ENCODE peak calls at places on chromosomes 6 and 20, in six cellular contexts. One of them, this sample, is unnamed.

GRCh38 chr20:62480318-62480717 is 4.5 kb upstream of the GATA5 start:
- DNase-seq in A172: no peak
- DNase-seq in AG08396: no peak
- DNase-seq in tibial artery: no peak
- DNase-seq in central memory CD4-positive, alpha-beta T cell: no peak
- DNase-seq in effector CD4-positive, alpha-beta T cell: no peak
- DNase-seq in this sample: no peak

GRCh38 chr6:98980814-98981213 is 33.1 kb upstream of the FBXL4 start:
- DNase-seq in A172: no peak
- DNase-seq in AG08396: no peak
- DNase-seq in tibial artery: no peak
- DNase-seq in central memory CD4-positive, alpha-beta T cell: no peak
- DNase-seq in effector CD4-positive, alpha-beta T cell: no peak
- DNase-seq in this sample: no peak

GRCh38 chr20:41086402-41087324 is 50.7 kb upstream of the PLCG1 start:
- DNase-seq in A172: no peak
- DNase-seq in AG08396: no peak
- DNase-seq in tibial artery: no peak
- DNase-seq in central memory CD4-positive, alpha-beta T cell: no peak
- DNase-seq in effector CD4-positive, alpha-beta T cell: no peak
- DNase-seq in this sample: no peak

GRCh38 chr6:131766631-131767030 is 41.2 kb upstream of the ENPP1 start:
- DNase-seq in A172: no peak
- DNase-seq in AG08396: no peak
- DNase-seq in tibial artery: no peak
- DNase-seq in central memory CD4-positive, alpha-beta T cell: no peak
- DNase-seq in effector CD4-positive, alpha-beta T cell: no peak
- DNase-seq in this sample: no peak

GRCh38 chr6:21653902-21654301 is 60.4 kb downstream of the SOX4 start:
- DNase-seq in A172: no peak
- DNase-seq in AG08396: no peak
- DNase-seq in tibial artery: no peak
- DNase-seq in central memory CD4-positive, alpha-beta T cell: no peak
- DNase-seq in effector CD4-positive, alpha-beta T cell: no peak
- DNase-seq in this sample: no peak

GRCh38 chr20:327946-328563 is 2.7 kb downstream of the SOX12 start:
- DNase-seq in A172: no peak
- DNase-seq in AG08396: no peak
- DNase-seq in tibial artery: no peak
- DNase-seq in central memory CD4-positive, alpha-beta T cell: no peak
- DNase-seq in effector CD4-positive, alpha-beta T cell: no peak
- DNase-seq in this sample: no peak

GRCh38 chr6:32439708-32440214 is at the start of gene HLA-DRA:
- DNase-seq in A172: peak; percentile 52
- DNase-seq in AG08396: peak; percentile 55
- DNase-seq in tibial artery: no peak
- DNase-seq in central memory CD4-positive, alpha-beta T cell: peak; percentile 60
- DNase-seq in effector CD4-positive, alpha-beta T cell: peak; percentile 19
- DNase-seq in this sample: peak; percentile 66

GRCh38 chr6:43972915-43973304 is 154.3 kb downstream of the MRPL14 start:
- DNase-seq in A172: peak; percentile 60
- DNase-seq in AG08396: peak; percentile 77
- DNase-seq in tibial artery: peak; percentile 75
- DNase-seq in central memory CD4-positive, alpha-beta T cell: no peak
- DNase-seq in effector CD4-positive, alpha-beta T cell: no peak
- DNase-seq in this sample: peak; percentile 90

GRCh38 chr20:53621482-53622246 is 28.0 kb upstream of the ZNF217 start:
- DNase-seq in A172: peak; percentile 99
- DNase-seq in AG08396: peak; percentile 49
- DNase-seq in tibial artery: peak; percentile 59
- DNase-seq in central memory CD4-positive, alpha-beta T cell: no peak
- DNase-seq in effector CD4-positive, alpha-beta T cell: no peak
- DNase-seq in this sample: peak; percentile 76

GRCh38 chr6:96836579-96837137 is 619 bp downstream of the GPR63 start:
- DNase-seq in A172: no peak
- DNase-seq in AG08396: no peak
- DNase-seq in tibial artery: no peak
- DNase-seq in central memory CD4-positive, alpha-beta T cell: peak; percentile 1
- DNase-seq in effector CD4-positive, alpha-beta T cell: no peak
- DNase-seq in this sample: peak; percentile 10

GRCh38 chr6:124699038-124699437 is 263.2 kb upstream of the RNF217 start:
- DNase-seq in A172: no peak
- DNase-seq in AG08396: no peak
- DNase-seq in tibial artery: no peak
- DNase-seq in central memory CD4-positive, alpha-beta T cell: no peak
- DNase-seq in effector CD4-positive, alpha-beta T cell: no peak
- DNase-seq in this sample: no peak

GRCh38 chr6:3426091-3426780 is 30.6 kb downstream of the SLC22A23 start:
- DNase-seq in A172: no peak
- DNase-seq in AG08396: no peak
- DNase-seq in tibial artery: no peak
- DNase-seq in central memory CD4-positive, alpha-beta T cell: no peak
- DNase-seq in effector CD4-positive, alpha-beta T cell: no peak
- DNase-seq in this sample: no peak

GRCh38 chr20:62815066-62815991 is 1.5 kb upstream of the COL9A3 start:
- DNase-seq in A172: peak; percentile 62
- DNase-seq in AG08396: peak; percentile 77
- DNase-seq in tibial artery: no peak
- DNase-seq in central memory CD4-positive, alpha-beta T cell: no peak
- DNase-seq in effector CD4-positive, alpha-beta T cell: no peak
- DNase-seq in this sample: peak; percentile 49

GRCh38 chr20:2385496-2385895 is 4.8 kb downstream of the TGM6 start:
- DNase-seq in A172: peak; percentile 35
- DNase-seq in AG08396: no peak
- DNase-seq in tibial artery: no peak
- DNase-seq in central memory CD4-positive, alpha-beta T cell: no peak
- DNase-seq in effector CD4-positive, alpha-beta T cell: no peak
- DNase-seq in this sample: no peak

GRCh38 chr20:24786646-24787045 is 162.4 kb upstream of the CST7 start:
- DNase-seq in A172: no peak
- DNase-seq in AG08396: no peak
- DNase-seq in tibial artery: no peak
- DNase-seq in central memory CD4-positive, alpha-beta T cell: no peak
- DNase-seq in effector CD4-positive, alpha-beta T cell: no peak
- DNase-seq in this sample: no peak

GRCh38 chr6:160065200-160065599 is 56.4 kb upstream of the SLC22A1 start:
- DNase-seq in A172: no peak
- DNase-seq in AG08396: no peak
- DNase-seq in tibial artery: no peak
- DNase-seq in central memory CD4-positive, alpha-beta T cell: no peak
- DNase-seq in effector CD4-positive, alpha-beta T cell: no peak
- DNase-seq in this sample: no peak

GRCh38 chr20:11891081-11891826 is 26.4 kb upstream of the BTBD3 start:
- DNase-seq in A172: peak; percentile 31
- DNase-seq in AG08396: peak; percentile 48
- DNase-seq in tibial artery: peak; percentile 25
- DNase-seq in central memory CD4-positive, alpha-beta T cell: no peak
- DNase-seq in effector CD4-positive, alpha-beta T cell: no peak
- DNase-seq in this sample: peak; percentile 28

GRCh38 chr6:69580696-69581095 is 216.1 kb downstream of the LMBRD1 start:
- DNase-seq in A172: no peak
- DNase-seq in AG08396: no peak
- DNase-seq in tibial artery: no peak
- DNase-seq in central memory CD4-positive, alpha-beta T cell: no peak
- DNase-seq in effector CD4-positive, alpha-beta T cell: no peak
- DNase-seq in this sample: no peak

GRCh38 chr6:17059022-17059421 is 42.8 kb upstream of the STMND1 start:
- DNase-seq in A172: no peak
- DNase-seq in AG08396: no peak
- DNase-seq in tibial artery: no peak
- DNase-seq in central memory CD4-positive, alpha-beta T cell: no peak
- DNase-seq in effector CD4-positive, alpha-beta T cell: no peak
- DNase-seq in this sample: no peak

GRCh38 chr20:36919715-36920333 is 31.7 kb downstream of the SAMHD1 start:
- DNase-seq in A172: peak; percentile 66
- DNase-seq in AG08396: peak; percentile 59
- DNase-seq in tibial artery: no peak
- DNase-seq in central memory CD4-positive, alpha-beta T cell: peak; percentile 52
- DNase-seq in effector CD4-positive, alpha-beta T cell: peak; percentile 33
- DNase-seq in this sample: peak; percentile 70

GRCh38 chr6:53825514-53826321 is 30.9 kb downstream of the LRRC1 start:
- DNase-seq in A172: no peak
- DNase-seq in AG08396: no peak
- DNase-seq in tibial artery: no peak
- DNase-seq in central memory CD4-positive, alpha-beta T cell: no peak
- DNase-seq in effector CD4-positive, alpha-beta T cell: no peak
- DNase-seq in this sample: peak; percentile 7

GRCh38 chr6:19757036-19757435 is 80.1 kb upstream of the ID4 start:
- DNase-seq in A172: peak; percentile 64
- DNase-seq in AG08396: peak; percentile 13
- DNase-seq in tibial artery: no peak
- DNase-seq in central memory CD4-positive, alpha-beta T cell: no peak
- DNase-seq in effector CD4-positive, alpha-beta T cell: no peak
- DNase-seq in this sample: peak; percentile 38

GRCh38 chr20:44112456-44112855 is 74.5 kb downstream of the JPH2 start:
- DNase-seq in A172: no peak
- DNase-seq in AG08396: no peak
- DNase-seq in tibial artery: no peak
- DNase-seq in central memory CD4-positive, alpha-beta T cell: no peak
- DNase-seq in effector CD4-positive, alpha-beta T cell: no peak
- DNase-seq in this sample: no peak

GRCh38 chr20:53425930-53426329 is 167.7 kb downstream of the ZNF217 start:
- DNase-seq in A172: no peak
- DNase-seq in AG08396: no peak
- DNase-seq in tibial artery: no peak
- DNase-seq in central memory CD4-positive, alpha-beta T cell: no peak
- DNase-seq in effector CD4-positive, alpha-beta T cell: no peak
- DNase-seq in this sample: no peak

GRCh38 chr20:49435639-49436038 is 46.8 kb downstream of the KCNB1 start:
- DNase-seq in A172: no peak
- DNase-seq in AG08396: no peak
- DNase-seq in tibial artery: no peak
- DNase-seq in central memory CD4-positive, alpha-beta T cell: no peak
- DNase-seq in effector CD4-positive, alpha-beta T cell: no peak
- DNase-seq in this sample: no peak

GRCh38 chr6:150214310-150214709 is 71.5 kb downstream of the PPP1R14C start:
- DNase-seq in A172: no peak
- DNase-seq in AG08396: no peak
- DNase-seq in tibial artery: no peak
- DNase-seq in central memory CD4-positive, alpha-beta T cell: no peak
- DNase-seq in effector CD4-positive, alpha-beta T cell: no peak
- DNase-seq in this sample: no peak

GRCh38 chr20:61728786-61729365 is 336.8 kb downstream of the TAF4 start:
- DNase-seq in A172: no peak
- DNase-seq in AG08396: no peak
- DNase-seq in tibial artery: no peak
- DNase-seq in central memory CD4-positive, alpha-beta T cell: no peak
- DNase-seq in effector CD4-positive, alpha-beta T cell: no peak
- DNase-seq in this sample: no peak

GRCh38 chr20:53959849-53960585 is 110.4 kb downstream of the BCAS1 start:
- DNase-seq in A172: no peak
- DNase-seq in AG08396: no peak
- DNase-seq in tibial artery: peak; percentile 59
- DNase-seq in central memory CD4-positive, alpha-beta T cell: no peak
- DNase-seq in effector CD4-positive, alpha-beta T cell: no peak
- DNase-seq in this sample: peak; percentile 50

This sample was measured in AG08395.